ENCODE peak calls at places on chromosomes 13 and 19, in five cellular contexts. One of them, this sample, is unnamed. For H3K9me3, the result is how much of the 10 kb centered on the place peaks cover.

GRCh38 chr19:58395220-58395978 is at the start of gene RNF225:
- DNase-seq in stomach: no peak
- DNase-seq in cardiac muscle cell: no peak
- DNase-seq in sigmoid colon: no peak
- DNase-seq in ovary: peak
- DNase-seq in this sample: no peak

GRCh38 chr19:28307460-28307859 is 905.5 kb downstream of the UQCRFS1 start:
- DNase-seq in stomach: no peak
- DNase-seq in cardiac muscle cell: peak
- DNase-seq in sigmoid colon: no peak
- DNase-seq in ovary: no peak
- DNase-seq in this sample: no peak

GRCh38 chr19:2043864-2044708 is 7.0 kb downstream of the MKNK2 start:
- DNase-seq in stomach: no peak
- DNase-seq in cardiac muscle cell: no peak
- DNase-seq in sigmoid colon: peak
- DNase-seq in ovary: peak
- DNase-seq in this sample: no peak

GRCh38 chr13:111855016-111855590 is 211.8 kb upstream of the SOX1 start:
- DNase-seq in stomach: no peak
- DNase-seq in cardiac muscle cell: no peak
- DNase-seq in sigmoid colon: no peak
- DNase-seq in ovary: no peak
- DNase-seq in this sample: no peak

GRCh38 chr19:43152217-43152616 is 34.1 kb downstream of the PSG5 start:
- DNase-seq in stomach: no peak
- DNase-seq in cardiac muscle cell: no peak
- DNase-seq in sigmoid colon: no peak
- DNase-seq in ovary: no peak
- DNase-seq in this sample: no peak

GRCh38 chr19:47357788-47358680 is 8.9 kb downstream of the DHX34 start:
- DNase-seq in stomach: no peak
- DNase-seq in cardiac muscle cell: no peak
- DNase-seq in sigmoid colon: no peak
- DNase-seq in ovary: no peak
- DNase-seq in this sample: no peak

GRCh38 chr13:98325724-98326123 is 148.7 kb upstream of the RNF113B start:
- DNase-seq in stomach: no peak
- DNase-seq in cardiac muscle cell: no peak
- DNase-seq in sigmoid colon: no peak
- DNase-seq in ovary: no peak
- DNase-seq in this sample: no peak

GRCh38 chr19:19276851-19277250 is 3.8 kb upstream of the TM6SF2 start:
- DNase-seq in stomach: no peak
- DNase-seq in cardiac muscle cell: no peak
- DNase-seq in sigmoid colon: no peak
- DNase-seq in ovary: no peak
- DNase-seq in this sample: no peak

GRCh38 chr13:35826626-35827254 is 304.4 kb downstream of the DCLK1 start:
- DNase-seq in stomach: no peak
- DNase-seq in cardiac muscle cell: no peak
- DNase-seq in sigmoid colon: no peak
- DNase-seq in ovary: no peak
- DNase-seq in this sample: no peak

GRCh38 chr13:38417727-38418126 is 68.1 kb downstream of the UFM1 start:
- DNase-seq in stomach: no peak
- DNase-seq in cardiac muscle cell: peak
- DNase-seq in sigmoid colon: no peak
- DNase-seq in ovary: no peak
- DNase-seq in this sample: no peak

GRCh38 chr13:110548891-110549794 is 12.4 kb downstream of the RAB20 start:
- DNase-seq in stomach: no peak
- DNase-seq in cardiac muscle cell: no peak
- DNase-seq in sigmoid colon: no peak
- DNase-seq in ovary: no peak
- DNase-seq in this sample: no peak
- TF ChIP-seq CTCF in stomach: no peak
- TF ChIP-seq CTCF in cardiac muscle cell: no peak
- TF ChIP-seq CTCF in sigmoid colon: no peak
- TF ChIP-seq CTCF in ovary: no peak
- TF ChIP-seq CTCF in this sample: no peak

GRCh38 chr19:38796154-38796553 is 7.2 kb downstream of the LGALS7B start:
- DNase-seq in stomach: no peak
- DNase-seq in cardiac muscle cell: no peak
- DNase-seq in sigmoid colon: no peak
- DNase-seq in ovary: no peak
- DNase-seq in this sample: no peak

GRCh38 chr19:38795549-38795948 is 6.5 kb downstream of the LGALS7B start:
- DNase-seq in stomach: no peak
- DNase-seq in cardiac muscle cell: no peak
- DNase-seq in sigmoid colon: no peak
- DNase-seq in ovary: no peak
- DNase-seq in this sample: no peak

GRCh38 chr19:38792250-38793111 is 3.5 kb downstream of the LGALS7B start:
- DNase-seq in stomach: peak
- DNase-seq in cardiac muscle cell: peak
- DNase-seq in sigmoid colon: peak
- DNase-seq in ovary: no peak
- DNase-seq in this sample: no peak

GRCh38 chr19:38793186-38793585 is 4.2 kb downstream of the LGALS7B start:
- DNase-seq in stomach: no peak
- DNase-seq in cardiac muscle cell: peak
- DNase-seq in sigmoid colon: no peak
- DNase-seq in ovary: no peak
- DNase-seq in this sample: no peak

GRCh38 chr19:38793671-38794070 is 4.7 kb downstream of the LGALS7B start:
- DNase-seq in stomach: no peak
- DNase-seq in cardiac muscle cell: no peak
- DNase-seq in sigmoid colon: peak
- DNase-seq in ovary: no peak
- DNase-seq in this sample: no peak
- H3K9me3 ChIP-seq in stomach: under half
- H3K9me3 ChIP-seq in cardiac muscle cell: under half
- H3K9me3 ChIP-seq in sigmoid colon: under half
- H3K9me3 ChIP-seq in ovary: under half
- H3K9me3 ChIP-seq in this sample: under half

DNA sequence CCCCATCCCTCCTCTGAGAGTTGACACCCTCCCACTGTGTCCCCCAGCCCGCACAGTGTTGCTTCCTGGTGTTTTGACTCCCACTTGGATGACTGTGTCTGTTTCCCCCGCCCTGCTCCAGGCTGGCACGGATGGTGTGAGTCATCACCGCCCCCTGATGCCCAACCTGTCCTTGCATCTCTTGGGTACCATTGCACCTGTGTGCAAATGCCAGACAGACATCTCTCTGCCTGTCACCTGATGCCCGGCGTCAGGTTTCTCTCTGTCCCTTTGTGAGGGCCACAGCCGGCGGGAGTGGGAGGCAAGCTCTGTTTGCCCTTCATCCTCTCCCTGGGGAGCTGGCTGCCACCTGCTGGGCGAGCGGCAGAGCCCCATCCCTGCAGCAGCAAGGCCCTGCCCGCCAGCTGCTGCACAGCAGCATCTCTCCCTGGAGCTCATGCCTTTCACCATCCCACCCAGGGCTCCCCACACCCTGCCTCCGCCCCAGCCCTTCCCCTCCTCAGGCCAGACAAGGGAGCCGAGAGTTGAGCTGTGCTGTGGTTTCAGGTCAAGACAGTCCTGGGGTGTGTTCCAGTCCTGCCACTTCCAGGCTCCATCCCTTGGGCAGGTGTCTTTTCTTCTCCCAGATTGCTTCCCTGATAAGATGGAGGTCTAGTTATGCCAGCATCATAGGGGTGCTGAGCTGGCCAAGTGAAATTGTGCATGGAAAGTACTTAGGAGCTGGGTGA is 29.7 kb downstream of the NKPD1 start:
- DNase-seq in stomach: peak
- DNase-seq in cardiac muscle cell: no peak
- DNase-seq in sigmoid colon: no peak
- DNase-seq in ovary: no peak
- DNase-seq in this sample: no peak
- TF ChIP-seq CTCF in stomach: no peak
- TF ChIP-seq CTCF in cardiac muscle cell: no peak
- TF ChIP-seq CTCF in sigmoid colon: no peak
- TF ChIP-seq CTCF in ovary: no peak
- TF ChIP-seq CTCF in this sample: no peak

GRCh38 chr19:54630784-54631183 is 500 bp downstream of the LILRB1 start:
- DNase-seq in stomach: no peak
- DNase-seq in cardiac muscle cell: no peak
- DNase-seq in sigmoid colon: no peak
- DNase-seq in ovary: no peak
- DNase-seq in this sample: no peak
- H3K9me3 ChIP-seq in stomach: under half
- H3K9me3 ChIP-seq in cardiac muscle cell: under half
- H3K9me3 ChIP-seq in sigmoid colon: under half
- H3K9me3 ChIP-seq in ovary: under half
- H3K9me3 ChIP-seq in this sample: under half

DNA sequence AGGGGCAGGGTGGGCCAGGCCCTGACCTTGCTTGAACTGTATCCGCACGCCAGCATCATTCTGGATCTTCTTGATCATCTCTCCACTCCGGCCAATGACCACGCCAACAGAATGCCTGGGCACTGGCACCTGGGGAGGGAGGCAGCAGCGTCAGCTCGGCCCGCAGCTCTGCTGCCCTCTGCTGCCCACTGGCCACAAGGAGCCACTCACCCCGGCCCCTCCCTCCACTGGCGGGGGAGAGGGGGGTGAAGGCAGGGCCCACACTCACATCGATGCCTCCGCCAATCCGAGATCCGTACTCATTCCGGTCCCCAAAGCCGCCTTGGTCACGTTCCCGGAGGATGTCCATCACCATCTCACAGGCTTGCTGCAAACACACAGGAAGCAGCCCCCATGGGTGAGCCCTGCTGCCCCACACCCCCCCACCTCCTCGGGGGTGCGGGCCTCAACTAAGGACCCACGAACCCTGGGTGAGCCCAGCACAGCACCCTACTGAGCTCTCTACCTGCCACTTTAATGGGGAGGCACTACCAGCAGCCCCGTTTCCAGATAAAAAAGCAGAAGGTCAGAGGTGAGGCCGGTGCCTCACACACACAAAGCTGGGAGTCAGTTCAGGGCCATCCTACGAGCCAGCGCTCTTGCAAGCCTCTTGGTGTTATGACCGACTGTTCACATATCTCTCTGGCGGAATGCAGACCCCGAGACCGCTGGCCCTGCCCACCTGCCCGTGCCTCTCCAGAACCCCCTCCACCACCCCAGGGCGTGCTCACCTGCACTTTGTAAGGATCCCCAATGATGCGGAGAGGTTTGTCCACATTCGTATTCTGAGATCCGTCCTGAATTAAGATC is 6.7 kb downstream of the KHSRP start:
- DNase-seq in stomach: no peak
- DNase-seq in cardiac muscle cell: peak
- DNase-seq in sigmoid colon: peak
- DNase-seq in ovary: peak
- DNase-seq in this sample: no peak
- TF ChIP-seq CTCF in stomach: no peak
- TF ChIP-seq CTCF in cardiac muscle cell: peak
- TF ChIP-seq CTCF in sigmoid colon: peak
- TF ChIP-seq CTCF in ovary: no peak
- TF ChIP-seq CTCF in this sample: peak